ENCODE peak calls at places on chromosome 6, in four cellular contexts. One of them, this sample, is unnamed.

GRCh38 chr6:166653639-166653941 is 26.5 kb upstream of the RPS6KA2 start:
- DNase-seq in bronchial epithelial cell: no peak
- DNase-seq in AML-193: no peak
- DNase-seq in NCI-H1105: no peak
- DNase-seq in this sample: no peak

GRCh38 chr6:111478064-111478476 is 4.9 kb downstream of the REV3L start:
- DNase-seq in bronchial epithelial cell: peak; percentile 67
- DNase-seq in AML-193: peak; percentile 47
- DNase-seq in NCI-H1105: no peak
- DNase-seq in this sample: peak; percentile 28

GRCh38 chr6:12289655-12290489 is at the start of gene EDN1:
- DNase-seq in bronchial epithelial cell: peak; percentile 80
- DNase-seq in AML-193: peak; percentile 82
- DNase-seq in NCI-H1105: peak; percentile 82
- DNase-seq in this sample: peak; percentile 76

GRCh38 chr6:96582457-96582856 is 19.5 kb downstream of the FHL5 start:
- DNase-seq in bronchial epithelial cell: no peak
- DNase-seq in AML-193: no peak
- DNase-seq in NCI-H1105: no peak
- DNase-seq in this sample: no peak

GRCh38 chr6:13486679-13487121 is 700 bp downstream of the GFOD1 start:
- DNase-seq in bronchial epithelial cell: peak; percentile 44
- DNase-seq in AML-193: peak; percentile 26
- DNase-seq in NCI-H1105: peak; percentile 31
- DNase-seq in this sample: peak; percentile 64

GRCh38 chr6:33853736-33854135 is 49.9 kb upstream of the MLN start:
- DNase-seq in bronchial epithelial cell: no peak
- DNase-seq in AML-193: no peak
- DNase-seq in NCI-H1105: no peak
- DNase-seq in this sample: no peak

GRCh38 chr6:29708432-29709177 is 14.6 kb upstream of the HLA-F start:
- DNase-seq in bronchial epithelial cell: no peak
- DNase-seq in AML-193: no peak
- DNase-seq in NCI-H1105: no peak
- DNase-seq in this sample: no peak

GRCh38 chr6:97850458-97851218 is 567.6 kb upstream of the MMS22L start:
- DNase-seq in bronchial epithelial cell: peak; percentile 46
- DNase-seq in AML-193: no peak
- DNase-seq in NCI-H1105: peak; percentile 27
- DNase-seq in this sample: peak; percentile 5

GRCh38 chr6:157941101-157941863 is 40.4 kb upstream of the SYNJ2 start:
- DNase-seq in bronchial epithelial cell: no peak
- DNase-seq in AML-193: no peak
- DNase-seq in NCI-H1105: no peak
- DNase-seq in this sample: no peak

GRCh38 chr6:168181776-168182765 is 103.1 kb upstream of the FRMD1 start:
- DNase-seq in bronchial epithelial cell: no peak
- DNase-seq in AML-193: no peak
- DNase-seq in NCI-H1105: no peak
- DNase-seq in this sample: no peak

GRCh38 chr6:134750669-134751068 is 199.2 kb downstream of the ALDH8A1 start:
- DNase-seq in bronchial epithelial cell: no peak
- DNase-seq in AML-193: no peak
- DNase-seq in NCI-H1105: peak; percentile 16
- DNase-seq in this sample: no peak

GRCh38 chr6:15473741-15474161 is 189.1 kb downstream of the DTNBP1 start:
- DNase-seq in bronchial epithelial cell: peak; percentile 51
- DNase-seq in AML-193: no peak
- DNase-seq in NCI-H1105: no peak
- DNase-seq in this sample: no peak

GRCh38 chr6:143336446-143337152 is 113.9 kb downstream of the ADAT2 start:
- DNase-seq in bronchial epithelial cell: peak; percentile 82
- DNase-seq in AML-193: no peak
- DNase-seq in NCI-H1105: no peak
- DNase-seq in this sample: peak; percentile 15

GRCh38 chr6:35062676-35063574 is 78.2 kb downstream of the TCP11 start:
- DNase-seq in bronchial epithelial cell: no peak
- DNase-seq in AML-193: no peak
- DNase-seq in NCI-H1105: no peak
- DNase-seq in this sample: no peak

GRCh38 chr6:28137458-28138020 is 4.1 kb upstream of the ZKSCAN8 start:
- DNase-seq in bronchial epithelial cell: peak; percentile 41
- DNase-seq in AML-193: peak; percentile 68
- DNase-seq in NCI-H1105: no peak
- DNase-seq in this sample: no peak

GRCh38 chr6:88626460-88626859 is 337.0 kb downstream of the RNGTT start:
- DNase-seq in bronchial epithelial cell: no peak
- DNase-seq in AML-193: no peak
- DNase-seq in NCI-H1105: peak; percentile 21
- DNase-seq in this sample: no peak